ENCODE peak calls at places on chromosomes 13 and 19, in four cellular contexts. N is K562, M is GM12878, Z is HepG2. Y is an unnamed sample.

GRCh38 chr19:42412223-42412622 is 15.0 kb downstream of the LIPE start:
- DNase-seq in Z (no peak), M (no peak), N (no peak), Y (no peak)

GRCh38 chr13:93224545-93224944 is 2.1 kb upstream of the GPC6 start:
- DNase-seq in Z (peak; percentile 99), N (no peak), M (no peak), Y (no peak)

GRCh38 chr19:2602391-2603181 is 99.9 kb downstream of the GNG7 start:
- DNase-seq in Z (no peak), N (no peak), M (no peak), Y (no peak)

GRCh38 chr19:383922-384800 is 24.8 kb downstream of the C2CD4C start:
- DNase-seq in M (peak; percentile 27), N (peak; percentile 52), Z (peak; percentile 22), Y (peak; percentile 57)

GRCh38 chr13:107874456-107874855 is 340.9 kb downstream of the LIG4 start:
- DNase-seq in Z (no peak), N (no peak), M (no peak), Y (no peak)

GRCh38 chr13:96065851-96066250 is 12.7 kb upstream of the UGGT2 start:
- DNase-seq in Z (no peak), M (no peak), N (no peak), Y (no peak)

GRCh38 chr19:47540748-47541147 is 25.9 kb upstream of the NAPA start:
- DNase-seq in M (no peak), N (no peak), Z (peak; percentile 31), Y (peak; percentile 55)

GRCh38 chr13:66225071-66225470 is 1005.1 kb downstream of the PCDH9 start:
- DNase-seq in Z (no peak), N (no peak), M (no peak), Y (no peak)

GRCh38 chr19:3607398-3608078 is 863 bp upstream of the TBXA2R start:
- DNase-seq in Z (no peak), N (peak; percentile 64), M (no peak), Y (no peak)

GRCh38 chr19:8363803-8364771 is at the start of gene ANGPTL4:
- DNase-seq in N (peak; percentile 77), M (no peak), Z (no peak), Y (no peak)

GRCh38 chr13:44843403-44843802 is 145.9 kb downstream of the NUFIP1 start:
- DNase-seq in Z (no peak), M (no peak), N (no peak), Y (no peak)

GRCh38 chr13:56893843-56894242 is 246.9 kb upstream of the PRR20A start:
- DNase-seq in M (no peak), Z (no peak), N (no peak), Y (no peak)

GRCh38 chr13:111490611-111491010 is 170.2 kb downstream of the TEX29 start:
- DNase-seq in N (no peak), M (no peak), Z (no peak), Y (no peak)

GRCh38 chr13:21675095-21676007 is 4.5 kb downstream of the FGF9 start:
- DNase-seq in N (no peak), Z (no peak), M (no peak), Y (peak; percentile 9)

GRCh38 chr13:45847554-45848224 is 3.9 kb downstream of the SIAH3 start:
- DNase-seq in N (no peak), Z (no peak), M (no peak), Y (no peak)

GRCh38 chr13:33520480-33520839 is 234.9 kb upstream of the STARD13 start:
- DNase-seq in M (no peak), Z (no peak), N (no peak), Y (no peak)

GRCh38 chr19:41999878-42000208 is 5.8 kb upstream of the ATP1A3 start:
- DNase-seq in Z (no peak), M (no peak), N (no peak), Y (no peak)

GRCh38 chr19:28426110-28426901 is 786.6 kb downstream of the UQCRFS1 start:
- DNase-seq in M (no peak), N (no peak), Z (no peak), Y (no peak)

GRCh38 chr19:48372904-48373303 is 8.7 kb downstream of the SYNGR4 start:
- DNase-seq in Z (no peak), M (no peak), N (no peak), Y (no peak)

GRCh38 chr13:74132768-74133656 is 1.2 kb downstream of the KLF12 start:
- DNase-seq in N (no peak), M (no peak), Z (no peak), Y (peak; percentile 51)

GRCh38 chr13:41596190-41596589 is 138.8 kb downstream of the RGCC start:
- DNase-seq in N (no peak), M (no peak), Z (no peak), Y (no peak)

GRCh38 chr13:37640499-37640898 is 41.9 kb upstream of the POSTN start:
- DNase-seq in M (no peak), Z (no peak), N (peak; percentile 3), Y (peak; percentile 41)

GRCh38 chr13:46641274-46642081 is 88.5 kb downstream of the LRCH1 start:
- DNase-seq in N (no peak), Z (no peak), M (no peak), Y (no peak)

GRCh38 chr19:51324082-51324481 is 12.6 kb downstream of the IGLON5 start:
- DNase-seq in N (no peak), M (no peak), Z (no peak), Y (no peak)

GRCh38 chr19:14091086-14091884 is 734 bp upstream of the SAMD1 start:
- DNase-seq in Z (peak; percentile 44), M (no peak), N (peak; percentile 88), Y (peak; percentile 77)

GRCh38 chr13:38530492-38530891 is 156.4 kb upstream of the FREM2 start:
- DNase-seq in M (no peak), Z (no peak), N (no peak), Y (no peak)

GRCh38 chr19:32599736-32600157 is 18.8 kb downstream of the PDCD5 start:
- DNase-seq in N (peak; percentile 50), M (no peak), Z (peak; percentile 57), Y (peak; percentile 58)

GRCh38 chr19:6531163-6531955 is 533 bp downstream of the TNFSF9 start:
- DNase-seq in Z (no peak), N (peak; percentile 68), M (no peak), Y (no peak)

GRCh38 chr19:29858000-29858596 is 46.3 kb downstream of the CCNE1 start:
- DNase-seq in M (no peak), Z (no peak), N (peak; percentile 76), Y (peak; percentile 64)

GRCh38 chr13:79678100-79678499 is 197.1 kb downstream of the NDFIP2 start:
- DNase-seq in N (no peak), M (no peak), Z (peak; percentile 24), Y (no peak)

DNA sequence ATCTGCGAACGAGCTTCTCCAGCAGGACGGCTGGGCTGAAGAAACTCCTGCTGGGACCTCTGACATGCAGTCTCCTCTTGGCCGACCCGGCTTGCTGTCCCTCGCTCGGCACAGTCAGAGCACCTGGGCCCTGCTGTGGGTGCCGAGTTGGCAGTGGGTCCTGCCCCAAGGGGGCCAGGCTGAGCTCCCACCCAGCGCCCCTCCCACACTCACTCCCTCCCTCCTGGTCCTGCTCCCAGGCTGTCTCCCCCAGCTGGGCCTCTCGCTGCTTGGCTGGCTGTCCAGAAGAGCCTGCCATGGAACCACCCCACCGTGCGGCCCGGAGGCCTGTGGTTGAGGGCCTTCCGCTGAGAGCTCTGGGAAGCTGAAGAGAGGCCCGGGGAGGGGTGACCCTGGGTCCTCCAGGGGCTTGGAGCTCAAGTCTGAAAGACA is 6.0 kb downstream of the AKT2 start:
- DNase-seq in N (no peak), M (no peak), Z (no peak), Y (no peak)
- TF ChIP-seq FOXM1 in N (no peak), M (no peak), Z (no peak), Y (no peak)

GRCh38 chr13:90800082-90800746 is 547.3 kb upstream of the MIR17HG start:
- DNase-seq in Z (no peak), N (no peak), M (no peak), Y (no peak)
- TF ChIP-seq SP1 in Z (no peak), N (no peak), M (no peak), Y (no peak)

DNA sequence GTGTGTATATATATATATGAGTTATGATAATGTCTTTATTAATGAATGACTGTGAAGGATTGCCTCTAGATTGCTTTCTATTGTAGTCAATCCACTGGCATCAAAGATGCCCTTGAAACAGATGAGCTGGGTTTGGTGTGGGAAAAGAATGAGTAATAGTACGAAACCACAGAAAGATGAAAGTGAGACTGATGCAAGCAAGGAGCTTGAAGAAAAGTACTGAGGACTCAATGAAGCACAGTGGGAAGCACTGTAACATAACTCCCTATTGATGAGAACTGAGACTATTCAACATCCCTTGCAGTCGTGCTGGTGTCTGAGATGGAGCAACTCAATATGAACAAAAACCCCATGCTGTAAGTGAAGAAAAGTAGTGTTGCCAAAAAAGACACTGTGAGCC is 1794.2 kb downstream of the SLITRK5 start:
- DNase-seq in N (no peak), Z (no peak), M (peak; percentile 3), Y (no peak)
- TF ChIP-seq FOXK2 in N (no peak), Z (no peak), M (no peak), Y (no peak)

GRCh38 chr19:11018179-11018578 is 57.3 kb downstream of the SMARCA4 start:
- DNase-seq in M (no peak), N (no peak), Z (no peak), Y (no peak)
- TF ChIP-seq FOXM1 in M (no peak), N (no peak), Z (no peak), Y (no peak)

DNA sequence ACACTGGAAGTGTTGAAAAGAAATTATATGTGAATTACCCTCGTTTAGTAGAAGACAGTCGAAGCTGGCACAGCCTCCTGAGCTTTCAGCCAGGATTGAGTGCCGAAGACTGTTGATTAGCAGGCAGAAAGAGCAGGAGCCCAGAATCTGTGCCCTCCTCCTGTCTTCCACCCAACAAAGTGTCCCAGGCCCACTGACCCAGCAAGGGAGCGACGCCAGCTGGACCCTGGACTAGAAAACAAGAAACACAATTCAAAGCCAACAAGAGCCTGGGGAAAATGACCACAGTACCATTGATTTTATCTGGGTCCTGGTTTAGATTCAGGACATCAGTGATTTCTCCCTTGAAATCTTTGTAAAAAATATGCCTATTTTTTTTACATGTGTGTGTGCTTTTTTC is 120.7 kb downstream of the RXFP2 start:
- DNase-seq in M (no peak), Z (no peak), N (no peak), Y (no peak)
- TF ChIP-seq SP1 in M (no peak), Z (no peak), N (no peak), Y (no peak)